ENCODE peak calls at places on chromosomes 3 and 15, in ten cellular contexts. V is fibroblast of the aortic adventitia, N is tibial artery, F is brain microvascular endothelial cell, E is neural crest cell, X is body of pancreas, H is epithelial cell of esophagus, Y is Calu3, S is A549, J is endothelial cell. P is an unnamed sample.
A peak's percentile ranks its signal among the peaks of the same experiment; 100 is the strongest.

GRCh38 chr3:194707176-194707575 is 21.5 kb downstream of the FAM43A start:
- DNase-seq in V (no peak), N (no peak), F (no peak), E (no peak), X (no peak), H (no peak), Y (no peak), S (no peak), J (no peak), P (no peak)

GRCh38 chr15:35874260-35874905 is 328.4 kb upstream of the DPH6 start:
- DNase-seq in V (peak; percentile 45), N (no peak), F (peak; percentile 86), E (no peak), X (no peak), H (peak; percentile 97), Y (no peak), S (peak; percentile 22), J (no peak), P (no peak)

GRCh38 chr15:80179025-80179759 is 26.4 kb downstream of the FAH start:
- DNase-seq in V (peak; percentile 86), N (no peak), F (peak; percentile 90), E (no peak), X (no peak), H (peak; percentile 95), Y (peak; percentile 32), S (peak; percentile 78), J (no peak), P (no peak)

GRCh38 chr3:115862099-115862498 is 238.8 kb downstream of the GAP43 start:
- DNase-seq in V (no peak), N (no peak), F (no peak), E (no peak), X (no peak), H (no peak), Y (no peak), S (no peak), J (no peak), P (no peak)

GRCh38 chr3:113678773-113679172 is 17.7 kb downstream of the USF3 start:
- DNase-seq in V (no peak), N (no peak), F (no peak), E (no peak), X (no peak), H (no peak), Y (no peak), S (no peak), J (no peak), P (no peak)

GRCh38 chr3:165210132-165210531 is 13.9 kb upstream of the SLITRK3 start:
- DNase-seq in V (no peak), N (no peak), F (no peak), E (no peak), X (no peak), H (no peak), Y (no peak), S (no peak), J (no peak), P (no peak)

GRCh38 chr3:177561769-177562360 is 364.6 kb upstream of the TBL1XR1 start:
- DNase-seq in V (no peak), N (no peak), F (no peak), E (no peak), X (no peak), H (no peak), Y (no peak), S (no peak), J (no peak), P (no peak)

GRCh38 chr3:54916722-54917121 is 11.1 kb downstream of the LRTM1 start:
- DNase-seq in V (peak; percentile 11), N (no peak), F (no peak), E (no peak), X (no peak), H (no peak), Y (no peak), S (no peak), J (no peak), P (no peak)

GRCh38 chr15:89002281-89002761 is 85.9 kb upstream of the ABHD2 start:
- DNase-seq in V (peak; percentile 63), N (no peak), F (peak; percentile 70), E (no peak), X (peak; percentile 9), H (no peak), Y (no peak), S (peak; percentile 51), J (no peak), P (no peak)

GRCh38 chr15:69126054-69126469 is 34.4 kb upstream of the GLCE start:
- DNase-seq in V (peak; percentile 30), N (no peak), F (peak; percentile 83), E (no peak), X (peak; percentile 40), H (peak; percentile 7), Y (no peak), S (no peak), J (no peak), P (no peak)

GRCh38 chr3:198032445-198032936 is 72.5 kb downstream of the LMLN start:
- DNase-seq in V (no peak), N (no peak), F (no peak), E (no peak), X (no peak), H (no peak), Y (no peak), S (no peak), J (no peak), P (no peak)

GRCh38 chr15:80870893-80871292 is 91.7 kb downstream of the CEMIP start:
- DNase-seq in V (peak; percentile 70), N (no peak), F (no peak), E (no peak), X (no peak), H (no peak), Y (no peak), S (no peak), J (no peak), P (no peak)

GRCh38 chr3:50537421-50538129 is 30.0 kb downstream of the C3orf18 start:
- DNase-seq in V (no peak), N (no peak), F (no peak), E (no peak), X (no peak), H (no peak), Y (no peak), S (no peak), J (no peak), P (no peak)

DNA sequence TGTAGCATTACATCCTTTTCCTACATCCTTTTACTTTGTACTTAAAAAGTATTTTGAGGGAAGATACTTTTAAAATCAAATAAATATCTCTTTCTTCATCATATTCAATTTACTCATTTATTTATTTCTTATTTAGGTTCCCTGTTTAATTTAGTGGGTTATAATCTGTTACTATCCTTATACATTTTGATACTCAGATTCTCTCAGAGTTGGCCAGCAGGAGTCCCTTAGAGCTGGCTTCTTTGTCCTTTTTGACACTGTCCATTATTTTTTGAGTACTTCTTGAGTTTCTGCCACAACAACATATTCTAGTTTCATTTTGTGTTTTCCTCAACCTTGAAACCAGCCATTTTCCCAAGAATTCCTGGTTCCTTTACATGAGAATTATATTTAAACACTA is 111.6 kb upstream of the DCBLD2 start:
- DNase-seq in V (no peak), N (no peak), F (no peak), E (no peak), X (no peak), H (no peak), Y (no peak), S (no peak), J (no peak), P (no peak)
- TF ChIP-seq CTCF in V (no peak), N (no peak), F (peak; percentile 29), E (peak; percentile 25), X (no peak), H (no peak), Y (no peak), S (no peak), J (no peak), P (peak; percentile 42)

DNA sequence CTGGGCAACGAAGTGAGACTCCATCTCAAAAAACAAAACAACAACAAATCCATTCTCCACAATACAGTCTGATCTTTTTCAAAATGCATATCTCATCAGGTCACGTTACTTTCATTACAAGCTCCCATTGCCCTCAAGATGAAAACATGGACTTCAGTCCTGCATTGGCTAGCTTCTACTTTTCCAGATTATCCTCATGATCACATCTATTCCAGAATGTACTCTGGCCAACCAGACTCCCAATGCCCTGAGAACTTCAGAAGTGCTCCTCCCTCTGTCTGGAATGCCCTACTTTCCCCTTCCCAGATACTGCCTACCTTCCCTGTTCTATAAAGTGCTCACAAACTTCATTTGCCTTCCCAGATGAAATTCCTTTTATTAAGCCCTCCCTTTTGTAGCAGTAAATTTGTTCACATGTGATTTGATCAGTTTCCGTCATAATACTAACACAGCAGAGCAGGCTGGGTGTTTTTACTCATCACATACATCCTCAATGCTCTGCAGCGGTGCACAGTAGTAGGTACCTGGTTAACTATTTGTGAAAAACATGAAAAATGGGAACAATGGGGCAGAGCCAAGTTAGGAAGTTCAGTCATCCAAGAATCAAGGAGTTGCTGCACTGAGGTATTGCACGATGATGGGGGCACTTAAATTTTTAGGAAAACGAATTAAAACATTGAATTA is 5.3 kb downstream of the RPL22L1 start:
- DNase-seq in V (no peak), N (no peak), F (no peak), E (no peak), X (no peak), H (no peak), Y (no peak), S (no peak), J (no peak), P (peak; percentile 59)
- TF ChIP-seq CTCF in V (no peak), N (no peak), F (no peak), E (no peak), X (no peak), H (no peak), Y (no peak), S (no peak), J (no peak), P (no peak)

GRCh38 chr3:118948146-118948545 is 86.5 kb downstream of the IGSF11 start:
- DNase-seq in V (no peak), N (no peak), F (no peak), E (no peak), X (no peak), H (no peak), Y (no peak), S (no peak), J (no peak), P (no peak)
- TF ChIP-seq CTCF in V (no peak), N (no peak), F (no peak), E (no peak), X (no peak), H (no peak), Y (no peak), S (no peak), J (no peak), P (no peak)

DNA sequence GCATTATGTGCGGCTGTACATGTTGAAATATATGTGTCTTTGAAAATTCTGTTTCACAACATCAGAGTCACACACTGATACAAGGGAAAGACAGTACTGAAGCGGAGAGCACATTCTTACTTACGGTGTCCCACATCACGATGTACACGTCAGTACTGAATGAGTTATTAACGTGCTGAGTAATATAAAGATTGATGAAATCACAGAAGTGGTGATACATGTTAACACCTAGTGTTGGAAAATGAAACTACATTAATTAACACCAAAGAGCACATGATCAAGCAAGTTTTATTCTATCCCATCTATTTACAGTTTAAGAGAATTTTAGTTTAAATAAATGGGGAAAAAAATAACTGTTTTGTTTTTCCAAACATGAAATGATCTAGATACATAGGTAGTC is 15.6 kb downstream of the EOGT start:
- DNase-seq in V (no peak), N (no peak), F (no peak), E (no peak), X (no peak), H (peak; percentile 58), Y (no peak), S (no peak), J (no peak), P (no peak)
- TF ChIP-seq CTCF in V (peak; percentile 8), N (no peak), F (no peak), E (no peak), X (no peak), H (no peak), Y (no peak), S (no peak), J (peak; percentile 57), P (peak; percentile 34)

P was measured in endodermal cell.